ENCODE peak calls at places on chromosomes 3 and 15, in five cellular contexts. Y is tibial artery, T is adrenal gland, G is A549, C is esophagus squamous epithelium. A is an unnamed sample.

GRCh38 chr3:136919799-136920580 is 37.8 kb upstream of the IL20RB start:
- DNase-seq in Y (no peak), C (no peak), T (no peak), G (no peak), A (no peak)

GRCh38 chr3:183650554-183650953 is 15.1 kb downstream of the KLHL24 start:
- DNase-seq in C (no peak), T (no peak), Y (no peak), G (no peak), A (no peak)

GRCh38 chr15:85763157-85763556 is 31.6 kb downstream of the KLHL25 start:
- DNase-seq in C (no peak), Y (no peak), T (no peak), G (no peak), A (no peak)

GRCh38 chr3:133127381-133127780 is 89.2 kb downstream of the TMEM108 start:
- DNase-seq in Y (no peak), G (no peak), T (no peak), C (no peak), A (no peak)

GRCh38 chr3:188531210-188531609 is 377.3 kb downstream of the LPP start:
- DNase-seq in C (no peak), Y (no peak), T (peak; percentile 18), G (no peak), A (peak; percentile 45)

GRCh38 chr3:56816061-56816460 is 14.3 kb upstream of the ARHGEF3 start:
- DNase-seq in T (no peak), C (no peak), G (no peak), Y (no peak), A (no peak)

GRCh38 chr3:168570404-168571173 is 474.9 kb upstream of the GOLIM4 start:
- DNase-seq in C (no peak), T (no peak), Y (no peak), G (no peak), A (no peak)

GRCh38 chr3:4417449-4417848 is 49.6 kb downstream of the SUMF1 start:
- DNase-seq in T (no peak), C (no peak), Y (no peak), G (no peak), A (peak; percentile 6)

GRCh38 chr3:71309342-71309741 is 274.2 kb downstream of the FOXP1 start:
- DNase-seq in Y (no peak), G (no peak), C (no peak), T (no peak), A (no peak)

GRCh38 chr3:123447416-123447748 is 1.5 kb downstream of the ADCY5 start:
- DNase-seq in T (no peak), Y (no peak), G (no peak), C (no peak), A (no peak)

GRCh38 chr3:177050466-177051237 is 146.6 kb downstream of the TBL1XR1 start:
- DNase-seq in Y (no peak), T (no peak), G (peak; percentile 4), C (no peak), A (peak; percentile 31)

GRCh38 chr3:189950258-189950657 is 170.4 kb downstream of the P3H2 start:
- DNase-seq in T (no peak), Y (no peak), G (no peak), C (no peak), A (no peak)

GRCh38 chr3:9248232-9249191 is 934 bp downstream of the SRGAP3 start:
- DNase-seq in Y (no peak), C (no peak), T (no peak), G (no peak), A (peak; percentile 67)

GRCh38 chr3:9247361-9248231 is 1.9 kb downstream of the SRGAP3 start:
- DNase-seq in T (no peak), C (no peak), Y (no peak), G (no peak), A (no peak)

GRCh38 chr3:9250236-9250635 is 790 bp upstream of the SRGAP3 start:
- DNase-seq in Y (no peak), G (no peak), C (no peak), T (no peak), A (no peak)

GRCh38 chr3:9251055-9251786 is 1.8 kb upstream of the SRGAP3 start:
- DNase-seq in T (peak; percentile 53), Y (no peak), G (no peak), C (no peak), A (no peak)

GRCh38 chr3:9249273-9250192 is at the start of gene SRGAP3:
- DNase-seq in Y (peak; percentile 86), C (peak; percentile 29), G (peak; percentile 96), T (peak; percentile 94), A (peak; percentile 90)
- H3K27ac ChIP-seq in Y (peak within 1 kb of the TSS; percentile 30), C (peak within 1 kb of the TSS; percentile 63), G (peak within 1 kb of the TSS; percentile 15), T (no peak within 1 kb of the TSS), A (peak within 1 kb of the TSS; percentile 91)

DNA sequence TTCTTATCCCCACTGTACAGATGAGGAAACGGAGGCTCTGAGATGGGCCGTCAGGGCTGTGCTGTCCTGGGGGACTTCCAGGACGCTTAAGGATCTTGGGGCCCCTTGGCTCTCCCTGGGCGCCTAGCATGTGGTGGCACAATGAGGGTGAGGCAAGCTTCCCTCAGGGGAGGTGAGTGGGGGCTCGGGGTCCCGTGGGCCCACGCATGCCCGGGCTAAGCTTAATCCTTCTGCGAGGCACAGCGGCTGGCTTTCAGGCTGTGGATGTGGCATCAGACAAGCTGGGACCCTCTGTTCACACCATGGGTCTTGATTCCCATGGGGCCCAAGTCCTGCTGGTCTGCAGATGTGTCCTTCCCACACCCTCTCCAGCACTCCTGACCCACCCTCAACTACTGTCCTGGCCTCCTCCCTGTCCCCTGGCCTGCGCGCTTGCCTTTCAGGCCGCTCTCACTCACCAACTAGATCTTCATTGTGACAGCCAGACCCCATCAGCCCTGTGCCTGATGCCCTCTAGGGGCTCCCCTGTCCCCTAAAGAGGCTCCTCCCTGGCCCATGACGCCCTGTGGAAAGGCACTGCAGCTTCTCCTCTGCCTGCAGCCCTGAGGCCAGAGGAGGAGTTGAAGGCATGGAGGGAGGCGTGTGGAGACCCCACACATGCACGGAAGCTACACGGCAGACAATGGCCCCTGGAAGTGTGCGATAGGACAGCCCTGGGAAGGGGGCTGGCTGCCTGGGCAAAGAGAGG is 11.3 kb downstream of the DUSP7 start:
- DNase-seq in G (no peak), Y (no peak), C (no peak), T (no peak), A (no peak)
- TF ChIP-seq CTCF in G (no peak), Y (no peak), C (no peak), T (no peak), A (no peak)

DNA sequence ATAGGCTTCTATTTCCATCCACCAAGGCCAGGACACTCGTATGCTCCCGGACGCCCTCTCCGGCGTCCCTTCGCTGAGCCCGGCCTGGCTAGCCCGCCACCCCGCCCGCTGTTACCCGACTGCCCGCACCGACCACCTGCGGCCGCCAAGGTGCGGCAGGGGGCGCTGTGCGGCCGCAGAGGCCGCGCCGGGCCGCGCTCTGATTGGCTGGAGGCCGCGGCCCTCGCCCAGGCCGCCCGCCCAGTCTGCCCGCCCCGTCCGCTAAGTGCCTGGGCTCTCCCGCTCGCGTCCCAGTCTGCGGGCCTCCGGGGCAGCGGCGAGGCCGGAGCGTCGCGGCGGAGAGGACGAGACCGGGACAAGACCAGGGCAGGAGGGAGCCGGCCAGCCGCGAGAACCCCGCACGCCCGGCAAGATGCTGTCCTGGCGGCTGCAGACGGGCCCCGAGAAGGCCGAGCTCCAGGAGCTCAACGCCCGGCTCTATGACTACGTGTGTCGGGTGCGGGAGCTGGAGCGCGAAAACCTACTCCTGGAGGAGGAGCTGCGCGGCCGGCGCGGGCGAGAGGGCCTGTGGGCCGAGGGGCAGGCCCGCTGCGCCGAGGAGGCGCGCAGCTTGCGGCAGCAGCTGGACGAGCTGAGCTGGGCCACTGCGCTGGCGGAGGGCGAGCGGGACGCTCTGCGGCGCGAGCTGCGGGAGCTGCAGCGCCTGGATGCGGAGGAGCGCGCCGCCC is at the start of gene SYNM:
- DNase-seq in T (peak; percentile 93), Y (peak; percentile 75), C (no peak), G (peak; percentile 94), A (peak; percentile 93)
- H3K27ac ChIP-seq in T (peak within 1 kb of the TSS; percentile 32), Y (peak within 1 kb of the TSS; percentile 97), C (peak within 1 kb of the TSS; percentile 76), G (peak within 1 kb of the TSS; percentile 77), A (peak within 1 kb of the TSS; percentile 29)

DNA sequence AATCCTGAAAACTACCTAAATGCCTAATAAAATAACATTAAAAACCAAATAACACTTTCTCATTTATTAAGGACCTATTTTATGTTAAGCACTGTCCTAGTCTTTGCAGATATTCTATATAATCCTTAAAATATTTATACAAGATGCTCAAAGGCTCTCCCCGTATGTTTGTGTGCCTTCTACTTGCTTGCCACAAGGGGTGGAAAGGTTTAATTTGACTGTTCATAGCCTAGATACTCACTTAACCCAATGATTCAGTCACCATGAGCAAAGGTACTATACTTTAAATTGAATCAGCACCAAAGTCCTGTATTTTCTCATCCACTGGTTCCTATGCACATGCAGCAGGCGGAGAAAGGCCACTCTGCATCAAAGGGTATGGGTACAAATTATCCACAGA is 32.0 kb downstream of the LSAMP start:
- DNase-seq in C (no peak), Y (no peak), G (no peak), T (no peak), A (no peak)
- TF ChIP-seq CTCF in C (no peak), Y (no peak), G (no peak), T (no peak), A (no peak)

GRCh38 chr3:66489115-66489514 is 11.7 kb downstream of the LRIG1 start:
- DNase-seq in Y (no peak), C (no peak), G (no peak), T (no peak), A (no peak)

GRCh38 chr3:66490984-66491383 is 9.8 kb downstream of the LRIG1 start:
- DNase-seq in G (no peak), T (no peak), C (no peak), Y (no peak), A (no peak)

GRCh38 chr3:66490214-66490613 is 10.6 kb downstream of the LRIG1 start:
- DNase-seq in G (no peak), T (no peak), C (no peak), Y (no peak), A (no peak)

GRCh38 chr3:66488492-66488891 is 12.3 kb downstream of the LRIG1 start:
- DNase-seq in T (no peak), G (no peak), C (no peak), Y (no peak), A (no peak)

DNA sequence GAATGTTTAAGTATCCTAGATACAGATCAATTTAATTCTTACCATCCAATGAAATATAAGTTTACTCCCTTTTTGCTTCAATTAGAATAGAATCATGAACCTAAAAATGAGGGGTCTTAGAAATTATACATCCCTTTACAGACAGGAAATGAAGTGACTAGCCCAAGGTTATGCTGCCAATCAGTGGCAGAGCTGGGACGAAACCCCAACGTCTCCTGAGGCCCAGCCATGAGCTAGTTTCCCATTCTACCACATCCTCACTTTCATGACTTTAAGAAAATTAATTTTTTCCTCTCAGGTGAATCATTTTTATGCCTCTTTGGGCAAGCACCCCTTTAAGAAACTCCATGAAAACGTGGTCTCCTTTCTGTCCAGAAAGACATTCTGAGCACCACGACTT is 11.2 kb downstream of the LRIG1 start:
- DNase-seq in C (no peak), T (no peak), Y (no peak), G (no peak), A (no peak)
- H3K27ac ChIP-seq in C (peak overlapping the region; percentile 49), T (no peak overlapping the region), Y (peak overlapping the region; percentile 91), G (no peak overlapping the region), A (no peak overlapping the region)

DNA sequence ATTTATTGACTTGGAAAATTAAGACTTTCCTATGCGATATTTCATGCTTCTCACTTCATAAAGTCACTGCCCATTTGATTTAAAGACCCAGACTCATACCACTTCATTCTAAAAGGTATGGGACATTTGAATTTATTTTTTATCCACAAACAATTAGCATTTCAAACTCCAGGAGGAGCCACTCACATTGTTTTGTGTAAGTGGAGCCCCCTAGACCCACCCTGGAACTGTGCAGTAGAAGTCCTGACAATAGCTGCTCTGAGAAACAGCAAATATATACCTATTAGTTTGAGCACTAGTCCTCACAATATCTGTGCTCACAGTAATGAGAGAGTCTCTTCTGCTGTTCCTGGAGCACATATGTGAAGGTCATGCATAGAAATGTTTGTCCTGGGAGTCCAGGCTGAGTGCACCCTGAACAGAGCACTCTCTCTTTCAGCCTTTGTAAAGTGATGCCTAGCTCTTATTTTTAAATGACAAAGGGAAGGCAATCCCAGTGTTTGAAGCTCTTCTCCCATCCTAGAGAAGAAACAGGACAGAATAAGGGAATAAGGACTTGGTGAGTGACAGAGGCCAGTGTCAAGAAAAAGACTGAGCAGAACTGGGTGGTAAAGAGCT is 127.5 kb upstream of the STRIT1 start:
- DNase-seq in T (no peak), Y (no peak), G (no peak), C (no peak), A (no peak)
- TF ChIP-seq CTCF in T (no peak), Y (no peak), G (no peak), C (no peak), A (no peak)